ENCODE peak calls at places on chromosomes 3 and 15, in seven cellular contexts. I is HCEC 1CT; S is neural progenitor cell; M is central memory CD4-positive, alpha-beta T cell; W is T1000; O is AG09319; R is GM06990. Y is an unnamed sample.

GRCh38 chr15:46312133-46312740 is 677.4 kb downstream of the SQOR start:
- DNase-seq in W (peak), S (peak), I (peak), O (peak), M (peak), R (no peak), Y (peak)

GRCh38 chr15:101434032-101434920 is 55.2 kb downstream of the PCSK6 start:
- DNase-seq in I (no peak), S (no peak), R (no peak), M (no peak), O (no peak), W (no peak), Y (no peak)

GRCh38 chr3:143166376-143166775 is 46.8 kb downstream of the CHST2 start:
- DNase-seq in R (no peak), S (no peak), W (no peak), M (no peak), I (peak), O (no peak), Y (no peak)

GRCh38 chr3:10283638-10284037 is 9.1 kb downstream of the GHRL start:
- DNase-seq in M (no peak), S (no peak), I (no peak), R (no peak), O (no peak), W (no peak), Y (no peak)

GRCh38 chr3:191239439-191240035 is 40.5 kb downstream of the OSTN start:
- DNase-seq in R (no peak), M (no peak), I (no peak), O (no peak), S (no peak), W (no peak), Y (no peak)

GRCh38 chr3:5298453-5298852 is 110.9 kb downstream of the EDEM1 start:
- DNase-seq in W (no peak), O (no peak), R (peak), I (no peak), S (no peak), M (no peak), Y (no peak)

GRCh38 chr3:15011174-15011573 is 53.9 kb downstream of the MRPS25 start:
- DNase-seq in I (no peak), O (no peak), M (no peak), S (no peak), R (no peak), W (no peak), Y (no peak)

GRCh38 chr3:151318313-151318712 is 1.7 kb upstream of the GPR87 start:
- DNase-seq in W (no peak), I (peak), R (no peak), S (no peak), M (no peak), O (no peak), Y (no peak)

GRCh38 chr15:69628256-69629093 is 175.9 kb downstream of the RPLP1 start:
- DNase-seq in W (no peak), S (no peak), R (no peak), O (no peak), I (no peak), M (no peak), Y (no peak)

GRCh38 chr15:81096398-81096797 is 37.7 kb upstream of the CFAP161 start:
- DNase-seq in W (no peak), M (no peak), O (no peak), I (no peak), S (no peak), R (no peak), Y (no peak)

GRCh38 chr15:45449387-45449786 is 71.0 kb upstream of the GATM start:
- DNase-seq in R (no peak), I (no peak), M (no peak), S (no peak), O (no peak), W (no peak), Y (no peak)

GRCh38 chr3:151322549-151322948 is 5.9 kb upstream of the GPR87 start:
- DNase-seq in S (no peak), W (no peak), M (no peak), O (no peak), R (no peak), I (no peak), Y (no peak)

GRCh38 chr3:113626513-113627371 is 69.7 kb downstream of the USF3 start:
- DNase-seq in M (no peak), O (no peak), I (peak), R (no peak), S (peak), W (peak), Y (peak)

GRCh38 chr3:177905895-177906511 is 630.2 kb upstream of the KCNMB2 start:
- DNase-seq in I (peak), O (peak), S (peak), W (no peak), R (no peak), M (no peak), Y (peak)

GRCh38 chr3:85586018-85586417 is 627.2 kb downstream of the CADM2 start:
- DNase-seq in O (no peak), W (no peak), R (no peak), I (no peak), M (no peak), S (peak), Y (peak)

GRCh38 chr15:70025413-70026296 is 72.1 kb downstream of the TLE3 start:
- DNase-seq in R (no peak), W (no peak), M (no peak), I (no peak), O (no peak), S (no peak), Y (no peak)

GRCh38 chr3:98568402-98568801 is 25.0 kb downstream of the CPOX start:
- DNase-seq in M (no peak), I (no peak), S (no peak), R (no peak), W (no peak), O (no peak), Y (no peak)

GRCh38 chr15:20345401-20345958 is 196.1 kb downstream of the GOLGA6L6 start:
- DNase-seq in I (no peak), M (no peak), R (no peak), O (no peak), W (no peak), S (no peak), Y (no peak)

GRCh38 chr3:140994316-140994715 is 52.7 kb downstream of the SLC25A36 start:
- DNase-seq in R (no peak), O (no peak), S (no peak), I (peak), W (no peak), M (no peak), Y (no peak)

GRCh38 chr3:197595470-197596185 is 39.9 kb upstream of the BDH1 start:
- DNase-seq in M (no peak), O (no peak), W (no peak), I (no peak), R (no peak), S (no peak), Y (no peak)

GRCh38 chr15:70378126-70379031 is 280.7 kb upstream of the TLE3 start:
- DNase-seq in O (no peak), W (no peak), I (no peak), R (no peak), S (no peak), M (no peak), Y (peak)

GRCh38 chr3:61299981-61300380 is 48.7 kb upstream of the FHIT start:
- DNase-seq in S (no peak), W (no peak), R (no peak), M (no peak), I (no peak), O (no peak), Y (no peak)

GRCh38 chr3:28948685-28949084 is 332.2 kb upstream of the RBMS3 start:
- DNase-seq in O (no peak), R (no peak), W (no peak), I (no peak), M (no peak), S (no peak), Y (no peak)

GRCh38 chr3:136437006-136437405 is 186.9 kb downstream of the PCCB start:
- DNase-seq in O (no peak), R (no peak), S (no peak), W (no peak), I (no peak), M (no peak), Y (no peak)

GRCh38 chr3:58336135-58336882 is 3.6 kb downstream of the PXK start:
- DNase-seq in M (no peak), O (no peak), R (no peak), S (no peak), W (no peak), I (peak), Y (no peak)

GRCh38 chr3:41893977-41894376 is 67.9 kb downstream of the ULK4 start:
- DNase-seq in S (peak), R (no peak), W (no peak), M (peak), O (peak), I (peak), Y (no peak)

GRCh38 chr3:48125026-48125704 is 63.1 kb downstream of the CDC25A start:
- DNase-seq in I (peak), W (peak), M (no peak), R (no peak), O (peak), S (no peak), Y (peak)

GRCh38 chr3:80334534-80334933 is 566.7 kb upstream of the ROBO1 start:
- DNase-seq in O (no peak), R (no peak), M (no peak), I (no peak), S (no peak), W (no peak), Y (no peak)

GRCh38 chr15:80898040-80898439 is 91.6 kb downstream of the MESD start:
- DNase-seq in M (no peak), W (no peak), R (no peak), O (no peak), I (no peak), S (no peak), Y (no peak)

GRCh38 chr3:24086597-24087369 is 141.7 kb downstream of the NR1D2 start:
- DNase-seq in O (no peak), I (no peak), M (no peak), S (peak), W (no peak), R (no peak), Y (no peak)

GRCh38 chr15:69034352-69034751 is 19.9 kb downstream of the NOX5 start:
- DNase-seq in M (no peak), R (no peak), S (no peak), W (no peak), O (no peak), I (peak), Y (no peak)

GRCh38 chr3:174477491-174477890 is 381.6 kb upstream of the NAALADL2 start:
- DNase-seq in S (no peak), M (no peak), R (no peak), I (no peak), O (no peak), W (no peak), Y (no peak)

GRCh38 chr3:134802428-134803050 is 7.5 kb downstream of the EPHB1 start:
- DNase-seq in M (no peak), O (no peak), R (no peak), S (no peak), I (no peak), W (no peak), Y (no peak)

GRCh38 chr3:15266510-15267376 is 60.7 kb downstream of the CAPN7 start:
- DNase-seq in S (no peak), I (no peak), R (no peak), W (no peak), M (no peak), O (no peak), Y (no peak)

GRCh38 chr3:134708025-134708597 is 57.3 kb upstream of the KY start:
- DNase-seq in W (peak), M (no peak), I (no peak), S (no peak), R (no peak), O (no peak), Y (no peak)

GRCh38 chr3:171393032-171393744 is 67.0 kb downstream of the TNIK start:
- DNase-seq in S (peak), O (no peak), I (no peak), R (no peak), M (no peak), W (no peak), Y (no peak)

GRCh38 chr3:182739619-182740018 is 53.7 kb upstream of the ATP11B start:
- DNase-seq in O (peak), W (no peak), S (no peak), I (no peak), M (no peak), R (no peak), Y (no peak)

Y was measured in endodermal cell.